ENCODE peak calls at places on chromosome 16, in seven cellular contexts. F, U, T, D, I, M and W are unnamed samples.

GRCh38 chr16:58027341-58028167 is 2.0 kb downstream of the MMP15 start:
- DNase-seq in F (no peak), U (no peak), T (peak), D (peak), I (peak), M (no peak), W (no peak)

GRCh38 chr16:53429221-53429943 is 4.9 kb upstream of the RBL2 start:
- DNase-seq in F (peak), U (no peak), T (no peak), D (no peak), I (peak), M (no peak), W (peak)

GRCh38 chr16:9661336-9661735 is 520.9 kb downstream of the GRIN2A start:
- DNase-seq in F (no peak), U (no peak), T (no peak), D (no peak), I (no peak), M (no peak), W (no peak)

GRCh38 chr16:81035975-81036750 is 521 bp downstream of the ATMIN start:
- DNase-seq in F (peak), U (peak), T (peak), D (peak), I (peak), M (no peak), W (no peak)

GRCh38 chr16:86821933-86822332 is 243.6 kb downstream of the FOXL1 start:
- DNase-seq in F (no peak), U (no peak), T (no peak), D (no peak), I (no peak), M (no peak), W (no peak)

GRCh38 chr16:25009822-25010221 is 5.3 kb downstream of the ARHGAP17 start:
- DNase-seq in F (no peak), U (no peak), T (no peak), D (no peak), I (no peak), M (no peak), W (no peak)

GRCh38 chr16:1167276-1168107 is 14.6 kb downstream of the CACNA1H start:
- DNase-seq in F (no peak), U (peak), T (no peak), D (no peak), I (no peak), M (no peak), W (no peak)

GRCh38 chr16:73033271-73033998 is 14.5 kb downstream of the ZFHX3 start:
- DNase-seq in F (no peak), U (no peak), T (no peak), D (no peak), I (no peak), M (no peak), W (no peak)

GRCh38 chr16:28090646-28091377 is 27.3 kb upstream of the GSG1L start:
- DNase-seq in F (no peak), U (no peak), T (no peak), D (no peak), I (peak), M (no peak), W (no peak)

GRCh38 chr16:17453365-17454122 is 17.2 kb downstream of the XYLT1 start:
- DNase-seq in F (no peak), U (no peak), T (no peak), D (no peak), I (no peak), M (no peak), W (no peak)

GRCh38 chr16:30030841-30031413 is at the start of gene TLCD3B:
- DNase-seq in F (no peak), U (no peak), T (no peak), D (no peak), I (no peak), M (no peak), W (no peak)
- H3K4me3 ChIP-seq in F (no peak), U (peak), T (no peak), D (no peak), I (no peak), M (peak), W (no peak)

GRCh38 chr16:59878479-59878878 is 1144.4 kb upstream of the GOT2 start:
- DNase-seq in F (no peak), U (no peak), T (no peak), D (no peak), I (peak), M (no peak), W (no peak)
- TF ChIP-seq CTCF in F (no peak), U (no peak), T (no peak), D (no peak), I (no peak), M (no peak), W (no peak)

DNA sequence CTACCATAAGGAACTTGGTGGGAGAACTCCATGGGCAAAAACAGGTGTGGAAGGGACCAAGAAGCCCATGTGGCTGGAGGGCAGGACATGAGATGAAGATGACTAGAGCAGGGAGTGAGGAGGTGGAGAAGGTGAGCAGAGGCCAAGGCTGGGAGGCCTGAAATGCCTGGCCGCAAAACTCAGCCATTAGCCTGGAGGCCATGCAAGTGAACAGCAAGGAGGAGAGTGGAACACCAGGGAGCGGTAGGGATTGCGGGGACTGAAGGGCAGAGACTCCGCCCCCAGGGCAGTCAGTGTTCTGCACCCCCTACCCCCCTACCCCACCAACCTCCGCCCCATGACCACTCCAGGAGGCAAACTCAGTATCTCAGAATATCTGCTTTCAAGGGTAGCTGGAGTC is 17.0 kb downstream of the BCL7C start:
- DNase-seq in F (no peak), U (no peak), T (no peak), D (no peak), I (no peak), M (no peak), W (no peak)
- H3K4me3 ChIP-seq in F (no peak), U (no peak), T (no peak), D (peak), I (no peak), M (peak), W (no peak)

DNA sequence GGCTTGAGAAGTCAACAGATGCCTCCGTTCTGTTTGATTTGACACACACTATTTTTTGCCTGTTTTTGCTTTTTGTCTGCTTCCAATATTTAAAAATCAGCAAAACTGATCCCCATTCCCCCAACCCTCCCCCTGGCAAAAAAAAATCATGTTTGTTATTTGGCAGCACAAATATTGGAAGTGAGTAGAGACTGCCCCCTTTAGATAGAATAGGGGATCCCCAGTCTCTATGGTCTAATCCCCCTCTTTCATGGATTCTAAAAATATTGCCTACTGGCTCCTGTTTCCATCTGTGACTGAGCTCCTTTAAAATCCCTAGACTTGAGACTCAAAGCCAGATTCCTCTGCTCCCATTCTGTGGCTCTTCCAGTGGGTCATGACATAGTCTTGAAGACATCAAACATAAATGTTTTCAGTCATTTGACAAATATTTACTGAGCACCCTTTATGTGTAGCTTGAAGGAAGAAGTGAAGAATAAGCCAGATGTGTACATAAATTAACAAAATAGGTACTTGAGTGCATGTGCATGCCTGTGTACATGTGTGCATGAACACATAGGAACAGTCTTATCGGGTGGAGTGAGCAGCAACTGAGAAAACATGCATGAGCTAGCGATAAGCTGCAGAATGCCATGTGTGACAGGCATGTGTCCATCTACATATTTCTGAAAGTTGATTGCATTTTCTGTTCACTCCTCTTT is 101.2 kb downstream of the SALL1 start:
- DNase-seq in F (no peak), U (no peak), T (no peak), D (no peak), I (no peak), M (no peak), W (no peak)
- TF ChIP-seq CTCF in F (no peak), U (no peak), T (no peak), D (no peak), I (no peak), M (no peak), W (no peak)

GRCh38 chr16:14510581-14510938 is 119.5 kb downstream of the PARN start:
- DNase-seq in F (no peak), U (no peak), T (no peak), D (no peak), I (no peak), M (no peak), W (no peak)
- H3K4me3 ChIP-seq in F (no peak), U (no peak), T (no peak), D (no peak), I (no peak), M (no peak), W (no peak)

GRCh38 chr16:31477220-31478216 is 5.4 kb upstream of the SLC5A2 start:
- DNase-seq in F (no peak), U (no peak), T (no peak), D (no peak), I (no peak), M (no peak), W (no peak)
- TF ChIP-seq CTCF in F (no peak), U (no peak), T (no peak), D (no peak), I (no peak), M (peak), W (no peak)

GRCh38 chr16:75073551-75074414 is 42.8 kb downstream of the LDHD start:
- DNase-seq in F (no peak), U (no peak), T (no peak), D (no peak), I (no peak), M (no peak), W (no peak)
- H3K4me3 ChIP-seq in F (no peak), U (no peak), T (no peak), D (no peak), I (no peak), M (no peak), W (no peak)

GRCh38 chr16:56532714-56533113 is 12.9 kb upstream of the BBS2 start:
- DNase-seq in F (no peak), U (no peak), T (no peak), D (no peak), I (no peak), M (no peak), W (no peak)
- TF ChIP-seq CTCF in F (no peak), U (no peak), T (no peak), D (no peak), I (no peak), M (no peak), W (no peak)

DNA sequence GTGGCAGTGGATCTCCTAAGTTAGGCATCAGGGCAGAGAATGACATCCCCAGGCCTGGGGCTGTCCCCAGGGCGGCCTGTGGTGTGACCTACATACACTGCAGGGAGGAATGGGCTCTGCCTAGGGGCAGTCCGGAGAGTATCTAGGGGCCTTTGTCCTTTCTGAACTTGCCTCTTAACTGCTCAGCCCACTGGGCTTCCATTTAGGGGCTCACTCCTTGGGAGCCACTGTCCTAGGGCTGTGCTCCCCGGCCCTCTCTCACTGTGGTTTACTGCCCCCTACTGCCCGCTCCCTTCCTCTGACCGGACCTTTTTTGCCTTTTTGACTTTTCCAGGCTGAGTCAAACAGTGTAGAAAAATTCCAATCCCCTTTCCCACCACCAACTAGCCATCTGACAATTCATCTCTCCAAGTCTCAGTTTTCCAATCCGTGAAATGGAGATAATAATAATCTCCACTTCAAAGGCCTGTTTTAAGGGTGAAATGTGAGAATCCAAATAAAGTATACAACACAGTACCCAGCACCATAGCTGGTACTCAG is 66.8 kb downstream of the DNAH3 start:
- DNase-seq in F (peak), U (peak), T (peak), D (peak), I (peak), M (peak), W (no peak)
- H3K4me3 ChIP-seq in F (no peak), U (no peak), T (no peak), D (no peak), I (no peak), M (no peak), W (no peak)

DNA sequence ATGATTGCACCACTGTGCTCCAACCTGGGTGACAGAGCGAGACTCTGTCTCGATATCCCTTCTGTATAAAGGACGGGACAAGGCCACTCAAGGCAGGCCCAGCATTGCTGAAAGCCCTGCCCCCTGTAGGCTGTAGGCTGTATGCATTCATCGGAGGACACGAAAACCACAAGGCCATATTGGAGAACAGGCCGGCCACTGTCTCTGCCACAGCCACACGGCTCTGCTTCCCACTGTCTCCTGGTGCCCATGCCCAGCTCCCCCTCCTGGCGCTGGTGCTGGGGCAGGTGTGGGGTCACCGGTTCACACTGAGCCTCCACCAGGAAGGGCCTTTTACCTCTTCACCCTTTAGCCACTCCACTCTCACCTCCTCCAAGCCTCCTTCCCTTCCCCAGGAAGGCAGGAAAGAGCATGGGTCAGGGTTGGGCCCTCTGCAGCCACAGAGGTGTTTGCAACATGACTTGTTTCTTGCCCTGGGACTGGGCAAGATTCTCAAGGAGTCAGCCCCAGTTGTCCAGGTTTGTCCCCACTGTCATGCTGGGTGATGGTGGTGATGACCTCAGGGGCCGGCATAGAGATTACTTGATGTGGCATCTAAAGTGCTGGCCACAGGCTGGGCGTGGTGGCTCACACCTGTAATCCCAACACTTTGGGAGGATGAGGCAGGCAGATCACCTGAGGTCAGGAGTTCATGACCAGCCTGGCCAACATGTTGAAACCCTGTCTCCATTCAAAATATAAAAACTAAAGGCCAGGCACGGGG is 5.3 kb upstream of the NTN3 start:
- DNase-seq in F (no peak), U (no peak), T (no peak), D (no peak), I (peak), M (no peak), W (no peak)
- TF ChIP-seq CTCF in F (no peak), U (peak), T (peak), D (no peak), I (peak), M (no peak), W (peak)